ENCODE peak calls at places on chromosomes 13 and 19, in six cellular contexts. C is breast epithelium, W is cardiac muscle cell, G is stomach, R is esophagus muscularis mucosa, N is left lung. J is an unnamed sample.

GRCh38 chr19:53254451-53255341 is at the start of gene ZNF677:
- DNase-seq in C (peak), N (peak), W (peak), G (peak), R (peak), J (peak)

GRCh38 chr19:2223959-2224358 is 12.2 kb downstream of the PLEKHJ1 start:
- DNase-seq in N (no peak), G (no peak), C (no peak), W (no peak), R (no peak), J (no peak)

GRCh38 chr13:23960566-23961156 is 63.4 kb upstream of the C1QTNF9B start:
- DNase-seq in N (no peak), R (no peak), C (no peak), W (peak), G (no peak), J (no peak)

GRCh38 chr13:100525453-100526298 is 62.9 kb downstream of the GGACT start:
- DNase-seq in C (no peak), R (no peak), N (no peak), W (peak), G (no peak), J (no peak)

GRCh38 chr13:75641026-75641425 is 4.9 kb downstream of the LMO7 start:
- DNase-seq in G (no peak), W (no peak), C (no peak), R (no peak), N (no peak), J (no peak)

GRCh38 chr13:66154981-66155380 is 1075.2 kb downstream of the PCDH9 start:
- DNase-seq in C (no peak), N (no peak), R (no peak), W (no peak), G (no peak), J (no peak)

GRCh38 chr13:80550856-80551532 is 210.1 kb upstream of the SPRY2 start:
- DNase-seq in R (no peak), G (no peak), N (no peak), C (no peak), W (no peak), J (no peak)

GRCh38 chr13:49357694-49358093 is 86.2 kb downstream of the CAB39L start:
- DNase-seq in C (no peak), G (no peak), W (no peak), R (no peak), N (no peak), J (no peak)

GRCh38 chr19:1214862-1215731 is 9.5 kb downstream of the STK11 start:
- DNase-seq in N (no peak), G (peak), R (no peak), W (no peak), C (no peak), J (no peak)

GRCh38 chr19:55638864-55639359 is 1.9 kb upstream of the ZNF580 start:
- DNase-seq in C (no peak), N (peak), W (peak), R (no peak), G (no peak), J (peak)

GRCh38 chr19:2083174-2083854 is 12.8 kb downstream of the MOB3A start:
- DNase-seq in G (no peak), N (peak), C (no peak), R (no peak), W (no peak), J (peak)

GRCh38 chr13:66803013-66803739 is 427.0 kb downstream of the PCDH9 start:
- DNase-seq in R (no peak), C (no peak), G (no peak), N (no peak), W (no peak), J (no peak)

GRCh38 chr19:40233811-40234389 is 7.4 kb upstream of the CCNP start:
- DNase-seq in R (no peak), C (no peak), N (peak), W (no peak), G (no peak), J (no peak)

GRCh38 chr13:64937302-64937701 is 2292.8 kb downstream of the PCDH9 start:
- DNase-seq in R (no peak), G (no peak), W (no peak), C (no peak), N (no peak), J (no peak)

GRCh38 chr19:33156354-33156753 is 24.4 kb downstream of the WDR88 start:
- DNase-seq in W (no peak), R (no peak), G (no peak), N (no peak), C (no peak), J (no peak)

GRCh38 chr19:8206147-8207087 is 2.8 kb upstream of the CERS4 start:
- DNase-seq in G (peak), W (no peak), R (no peak), N (no peak), C (no peak), J (no peak)

GRCh38 chr19:33298146-33298911 is 4.0 kb downstream of the CEBPA start:
- DNase-seq in W (no peak), G (peak), C (peak), N (peak), R (no peak), J (no peak)

GRCh38 chr13:30110301-30111070 is 196.9 kb downstream of the KATNAL1 start:
- DNase-seq in W (peak), R (no peak), C (no peak), G (no peak), N (no peak), J (no peak)

GRCh38 chr13:40781717-40782116 is 7.7 kb upstream of the SLC25A15 start:
- DNase-seq in N (no peak), W (no peak), G (no peak), C (no peak), R (no peak), J (no peak)

GRCh38 chr13:79802389-79803140 is 321.6 kb downstream of the NDFIP2 start:
- DNase-seq in R (no peak), N (no peak), G (no peak), C (no peak), W (no peak), J (no peak)

GRCh38 chr19:34664168-34664567 is 12.8 kb downstream of the SCGB2B2 start:
- DNase-seq in C (peak), W (no peak), R (no peak), G (no peak), N (no peak), J (no peak)

GRCh38 chr13:49641810-49642291 is 13.5 kb downstream of the ARL11 start:
- DNase-seq in G (no peak), N (peak), R (no peak), C (no peak), W (no peak), J (no peak)

GRCh38 chr19:55689366-55690108 is 14.5 kb downstream of the EPN1 start:
- DNase-seq in G (no peak), N (peak), C (peak), R (no peak), W (no peak), J (no peak)

GRCh38 chr13:61954092-61954491 is 538.4 kb upstream of the PCDH20 start:
- DNase-seq in R (no peak), N (no peak), C (no peak), W (peak), G (no peak), J (no peak)

DNA sequence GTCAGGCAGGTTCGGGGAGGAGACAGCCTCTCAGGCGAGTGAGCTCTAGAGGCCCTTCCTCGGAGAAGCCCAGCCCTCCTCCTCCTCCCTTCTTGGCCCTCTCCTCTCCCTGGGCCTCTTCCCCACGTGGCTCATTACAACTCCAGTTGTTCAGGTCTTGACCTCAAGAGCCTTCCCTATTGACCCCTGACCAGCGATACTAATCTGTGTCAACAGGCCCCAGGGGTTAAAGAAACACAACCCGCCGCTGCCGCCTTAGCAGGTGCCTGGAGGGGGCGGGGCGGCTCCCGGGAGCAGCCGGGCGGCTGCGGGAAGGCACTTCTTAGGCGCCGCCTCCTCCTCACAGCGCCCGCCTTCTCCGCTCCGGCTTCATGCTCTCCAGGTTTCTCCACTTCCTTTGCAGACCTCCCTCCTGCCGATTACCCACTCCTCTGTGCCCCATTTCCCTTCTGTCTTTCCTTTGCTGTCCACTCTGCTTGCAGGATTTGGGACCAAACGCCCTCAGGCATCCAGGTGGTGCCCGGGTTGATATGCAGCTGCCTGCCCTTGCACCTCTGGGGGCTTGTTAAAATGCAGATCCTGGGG is 51.0 kb downstream of the LYL1 start:
- DNase-seq in C (peak), G (peak), W (peak), R (no peak), N (peak), J (peak)
- H3K27ac ChIP-seq in C (peak), G (peak), W (no peak), R (peak), N (peak), J (no peak)

DNA sequence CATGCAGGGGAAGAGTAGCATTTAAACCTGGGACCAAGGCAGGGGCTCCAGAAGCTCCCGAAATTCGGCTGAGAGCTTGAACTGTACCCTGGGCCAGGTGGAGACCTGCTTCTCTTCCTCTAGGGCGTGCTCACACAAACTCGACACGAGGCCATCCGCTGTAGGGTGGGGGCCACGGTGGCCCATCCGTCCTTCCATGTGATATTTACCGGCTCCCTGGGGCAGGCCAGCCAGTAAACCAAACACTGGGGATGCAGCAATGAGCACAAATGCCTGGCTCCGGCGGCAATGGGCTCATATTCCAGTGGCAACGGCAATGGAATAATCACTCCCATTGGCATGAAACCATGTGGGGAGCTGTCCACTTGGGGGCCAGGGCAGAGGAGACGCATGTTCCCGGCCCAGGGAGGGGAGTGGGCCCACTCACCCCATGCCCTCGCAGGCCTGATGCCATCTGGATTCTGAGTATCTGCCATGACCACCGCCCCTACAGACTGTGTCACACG is 10.8 kb downstream of the SH3GL1 start:
- DNase-seq in R (no peak), C (no peak), W (no peak), G (no peak), N (peak), J (no peak)
- H3K27ac ChIP-seq in R (peak), C (peak), W (peak), G (peak), N (peak), J (no peak)

GRCh38 chr19:11164278-11164677 is 8.7 kb upstream of the SPC24 start:
- DNase-seq in R (no peak), C (no peak), W (peak), G (no peak), N (no peak), J (no peak)

GRCh38 chr19:11168568-11168967 is 13.0 kb upstream of the SPC24 start:
- DNase-seq in R (no peak), N (no peak), W (no peak), C (no peak), G (no peak), J (no peak)

GRCh38 chr19:11166281-11167142 is 10.9 kb upstream of the SPC24 start:
- DNase-seq in R (no peak), N (no peak), G (no peak), W (no peak), C (no peak), J (no peak)

GRCh38 chr19:11165486-11166030 is 10.0 kb upstream of the SPC24 start:
- DNase-seq in N (no peak), W (no peak), R (no peak), C (no peak), G (no peak), J (no peak)

DNA sequence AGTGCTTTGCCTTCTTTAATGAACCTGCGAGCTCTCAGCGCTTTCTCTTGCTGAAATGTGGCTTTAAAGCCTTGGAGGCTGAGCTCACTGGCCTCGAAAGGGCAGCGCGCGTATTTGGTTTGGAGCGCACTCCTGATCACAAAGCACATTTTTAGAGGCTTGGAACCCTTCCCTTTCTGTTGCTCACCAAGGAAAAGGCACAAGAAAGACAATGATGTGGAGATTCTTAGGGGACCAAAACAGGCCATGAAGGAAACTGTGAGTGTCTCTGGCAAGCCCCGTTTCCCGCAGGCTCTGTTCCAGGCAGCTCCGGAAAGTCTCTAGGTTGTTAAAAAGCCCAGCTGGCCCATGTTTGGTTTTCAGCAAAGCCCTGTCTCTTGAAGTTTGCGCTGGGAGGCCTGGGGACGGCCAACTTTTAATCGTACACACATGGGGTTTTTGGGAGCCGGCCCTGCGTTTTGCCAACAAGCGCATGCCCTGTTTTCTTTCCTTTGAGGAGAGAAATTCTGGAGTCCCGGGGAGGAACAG is 9.4 kb upstream of the SPC24 start:
- DNase-seq in C (no peak), G (peak), W (no peak), R (peak), N (no peak), J (no peak)
- H3K27ac ChIP-seq in C (peak), G (peak), W (peak), R (peak), N (peak), J (no peak)

GRCh38 chr19:47188507-47189033 is 42.4 kb downstream of the BBC3 start:
- DNase-seq in N (no peak), C (no peak), R (no peak), W (no peak), G (no peak), J (no peak)
- H3K27ac ChIP-seq in N (no peak), C (no peak), R (peak), W (peak), G (peak), J (no peak)

J was measured in CD8-positive, alpha-beta T cell.